ENCODE peak calls at places on chromosomes 4 and X, in nine cellular contexts. F, I, T, R, Q, P, O, M and A are unnamed samples.
A peak's percentile ranks its signal among the peaks of the same experiment; 100 is the strongest.

GRCh38 chr4:94333864-94334263 is 8.8 kb downstream of the HPGDS start:
- DNase-seq in F (no peak), I (no peak), T (no peak), R (no peak), Q (no peak), P (no peak), O (no peak), M (no peak), A (no peak)

GRCh38 chr4:128980816-128981326 is 112.5 kb downstream of the SCLT1 start:
- DNase-seq in F (no peak), I (no peak), T (no peak), R (no peak), Q (no peak), P (no peak), O (no peak), M (no peak), A (no peak)

GRCh38 chr4:122212880-122213279 is 60.7 kb downstream of the BLTP1 start:
- DNase-seq in F (no peak), I (no peak), T (no peak), R (no peak), Q (no peak), P (no peak), O (no peak), M (no peak), A (no peak)

GRCh38 chr4:185480016-185480732 is 8.6 kb upstream of the CCDC110 start:
- DNase-seq in F (no peak), I (no peak), T (no peak), R (no peak), Q (no peak), P (no peak), O (no peak), M (no peak), A (no peak)

GRCh38 chr4:2822461-2823300 is 21.0 kb upstream of the ADD1 start:
- DNase-seq in F (no peak), I (no peak), T (no peak), R (no peak), Q (peak; percentile 69), P (no peak), O (no peak), M (peak; percentile 58), A (no peak)

GRCh38 chr4:75990129-75990528 is 616 bp downstream of the SDAD1 start:
- DNase-seq in F (no peak), I (no peak), T (no peak), R (no peak), Q (no peak), P (no peak), O (no peak), M (no peak), A (no peak)

GRCh38 chr4:107987916-107988762 is 1.6 kb upstream of the HADH start:
- DNase-seq in F (no peak), I (no peak), T (no peak), R (no peak), Q (no peak), P (no peak), O (no peak), M (no peak), A (no peak)

GRCh38 chr4:106892786-106893185 is 143.3 kb downstream of the DKK2 start:
- DNase-seq in F (no peak), I (no peak), T (no peak), R (no peak), Q (peak; percentile 68), P (no peak), O (no peak), M (no peak), A (no peak)

GRCh38 chr4:19736968-19737756 is 514.5 kb upstream of the SLIT2 start:
- DNase-seq in F (no peak), I (peak; percentile 21), T (no peak), R (no peak), Q (no peak), P (no peak), O (no peak), M (no peak), A (no peak)

DNA sequence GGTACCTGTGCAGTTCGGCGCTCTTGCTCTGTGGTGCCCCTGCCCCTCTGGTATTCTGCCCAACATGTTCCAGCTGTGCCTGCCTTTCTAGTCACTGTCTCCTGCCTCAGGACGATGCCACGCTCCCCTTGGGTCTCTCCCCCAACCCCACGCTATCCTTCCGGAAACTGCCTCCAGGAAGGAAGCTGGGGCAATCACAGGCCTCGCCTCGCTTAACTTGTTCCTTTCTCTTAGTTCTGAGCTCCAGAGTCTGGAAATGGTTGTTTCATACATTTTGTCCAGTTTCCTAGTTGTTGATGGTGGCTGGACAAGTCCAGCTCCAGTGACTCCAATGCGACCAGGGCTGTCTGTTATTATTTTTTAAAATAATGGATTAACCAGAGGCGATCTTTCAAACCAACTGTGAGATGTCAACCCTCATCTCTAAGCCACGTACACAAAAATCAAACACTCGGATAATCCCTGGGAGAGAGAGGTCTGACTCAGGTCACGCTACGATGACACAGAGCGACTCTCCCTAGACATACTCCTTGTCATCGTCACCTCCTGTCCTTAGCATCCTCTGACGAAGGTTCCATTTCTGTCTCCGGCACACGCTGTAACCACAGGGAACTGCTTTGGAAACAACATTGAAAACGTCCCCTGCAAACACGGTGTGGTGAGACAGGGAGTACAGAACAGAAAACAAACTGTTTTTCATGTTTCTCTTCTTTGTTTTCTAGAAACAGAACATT is 62.5 kb downstream of the ABLIM2 start:
- DNase-seq in F (no peak), I (no peak), T (no peak), R (no peak), Q (no peak), P (no peak), O (no peak), M (no peak), A (no peak)
- H3K27me3 ChIP-seq in F (no peaks in the 10 kb centered on the region), I (no peaks in the 10 kb centered on the region), T (no peaks in the 10 kb centered on the region), R (no peaks in the 10 kb centered on the region), Q (no peaks in the 10 kb centered on the region), P (no peaks in the 10 kb centered on the region), O (no peaks in the 10 kb centered on the region), M (no peaks in the 10 kb centered on the region), A (no peaks in the 10 kb centered on the region)

GRCh38 chr4:169114341-169114974 is 104.4 kb upstream of the CBR4 start:
- DNase-seq in F (no peak), I (no peak), T (no peak), R (no peak), Q (no peak), P (no peak), O (no peak), M (no peak), A (no peak)

GRCh38 chr4:169109276-169109675 is 99.2 kb upstream of the CBR4 start:
- DNase-seq in F (no peak), I (no peak), T (no peak), R (no peak), Q (no peak), P (no peak), O (no peak), M (no peak), A (no peak)

GRCh38 chr4:169108303-169108702 is 98.2 kb upstream of the CBR4 start:
- DNase-seq in F (no peak), I (no peak), T (no peak), R (no peak), Q (no peak), P (no peak), O (no peak), M (no peak), A (no peak)

GRCh38 chr4:169107528-169107927 is 97.5 kb upstream of the CBR4 start:
- DNase-seq in F (no peak), I (no peak), T (peak; percentile 71), R (no peak), Q (no peak), P (no peak), O (no peak), M (no peak), A (no peak)

GRCh38 chr4:169110633-169111032 is 100.6 kb upstream of the CBR4 start:
- DNase-seq in F (no peak), I (no peak), T (no peak), R (no peak), Q (no peak), P (no peak), O (no peak), M (no peak), A (no peak)
- H3K36me3 ChIP-seq in F (no peaks in the 10 kb centered on the region), I (peaks cover 14% of the 10 kb centered on the region), T (no peaks in the 10 kb centered on the region), R (no peaks in the 10 kb centered on the region), Q (peaks cover 29% of the 10 kb centered on the region), P (no peaks in the 10 kb centered on the region), O (peaks cover 21% of the 10 kb centered on the region), M (peaks cover 3% of the 10 kb centered on the region), A (peaks cover 25% of the 10 kb centered on the region)

GRCh38 chrX:153305941-153306464 is 15.6 kb downstream of the PNMA6F start:
- DNase-seq in F (no peak), I (no peak), T (no peak), R (no peak), Q (no peak), P (no peak), O (no peak), M (no peak), A (no peak)

GRCh38 chrX:153306527-153307115 is 14.9 kb downstream of the PNMA6F start:
- DNase-seq in F (no peak), I (no peak), T (no peak), R (no peak), Q (no peak), P (no peak), O (no peak), M (no peak), A (no peak)

GRCh38 chrX:153302796-153303195 is 18.8 kb downstream of the PNMA6F start:
- DNase-seq in F (no peak), I (no peak), T (no peak), R (no peak), Q (peak; percentile 38), P (no peak), O (no peak), M (no peak), A (no peak)

GRCh38 chrX:153303276-153304262 is 18.0 kb downstream of the PNMA6F start:
- DNase-seq in F (no peak), I (no peak), T (no peak), R (no peak), Q (peak; percentile 50), P (no peak), O (no peak), M (no peak), A (no peak)

DNA sequence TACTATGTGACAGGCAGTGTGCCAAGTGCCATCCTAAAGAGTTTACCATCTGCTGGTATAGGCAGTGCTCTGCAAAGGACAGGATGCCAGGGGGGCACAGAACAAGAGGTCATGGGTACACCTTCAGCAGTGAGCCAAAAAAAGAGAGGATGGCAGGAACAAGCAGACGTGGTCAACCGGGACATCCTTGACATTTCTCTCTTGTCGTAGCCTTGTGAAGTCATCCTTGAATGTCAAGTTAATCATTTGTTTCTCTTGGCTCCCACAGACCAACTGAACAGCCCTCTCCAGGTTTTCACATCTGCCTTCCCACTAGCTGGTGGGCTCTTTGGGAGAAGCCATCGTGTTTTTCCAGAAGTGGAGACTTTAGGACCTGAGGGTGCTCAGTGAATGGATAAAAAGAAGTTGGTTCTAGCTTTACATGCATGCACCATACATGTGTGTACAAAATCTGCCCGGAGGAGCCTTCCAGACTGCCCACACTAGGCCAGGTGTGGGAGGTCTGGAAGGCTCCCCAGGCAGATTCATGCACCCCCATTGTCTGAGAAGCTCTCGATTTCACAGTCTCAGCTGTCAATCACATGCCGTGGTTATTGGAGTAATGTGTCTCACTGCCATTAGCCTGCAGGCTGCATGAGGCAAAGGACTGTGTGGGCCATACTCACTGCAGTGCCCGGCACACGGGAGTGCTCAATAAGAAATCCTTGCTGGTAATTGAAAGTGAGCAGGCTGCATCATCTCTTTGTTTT is 16.4 kb downstream of the PNMA6F start:
- DNase-seq in F (no peak), I (no peak), T (no peak), R (no peak), Q (no peak), P (no peak), O (no peak), M (no peak), A (no peak)
- H3K27me3 ChIP-seq in F (no peaks in the 10 kb centered on the region), I (no peaks in the 10 kb centered on the region), T (no peaks in the 10 kb centered on the region), R (no peaks in the 10 kb centered on the region), Q (no peaks in the 10 kb centered on the region), P (peaks cover 6% of the 10 kb centered on the region), O (peaks cover 9% of the 10 kb centered on the region), M (peaks cover 2% of the 10 kb centered on the region), A (no peaks in the 10 kb centered on the region)

GRCh38 chrX:12820737-12821136 is 29.5 kb downstream of the PRPS2 start:
- DNase-seq in F (no peak), I (no peak), T (no peak), R (no peak), Q (no peak), P (no peak), O (no peak), M (no peak), A (no peak)
- H3K36me3 ChIP-seq in F (no peaks in the 10 kb centered on the region), I (peaks cover 3% of the 10 kb centered on the region), T (no peaks in the 10 kb centered on the region), R (no peaks in the 10 kb centered on the region), Q (peaks cover 60% of the 10 kb centered on the region), P (no peaks in the 10 kb centered on the region), O (peaks cover 1% of the 10 kb centered on the region), M (no peaks in the 10 kb centered on the region), A (peaks cover 15% of the 10 kb centered on the region)